ENCODE peak calls at places on chromosome 10, in five cellular contexts. E is AG09319, P is GM23248, L is ureter, U is BJ. B is an unnamed sample.

GRCh38 chr10:82969405-82969804 is 1094.4 kb downstream of the NRG3 start:
- DNase-seq in L (no peak), E (no peak), U (no peak), P (peak), B (no peak)

GRCh38 chr10:108850138-108850854 is 1073.0 kb downstream of the XPNPEP1 start:
- DNase-seq in E (no peak), L (no peak), P (no peak), U (no peak), B (no peak)

GRCh38 chr10:91901784-91902677 is 7.3 kb downstream of the FGFBP3 start:
- DNase-seq in E (no peak), P (peak), L (no peak), U (peak), B (peak)

GRCh38 chr10:86972613-86973380 is 4.5 kb downstream of the ADIRF start:
- DNase-seq in E (no peak), L (no peak), U (no peak), P (no peak), B (no peak)

GRCh38 chr10:78692071-78692470 is 376.7 kb upstream of the ZMIZ1 start:
- DNase-seq in E (no peak), P (no peak), L (no peak), U (no peak), B (peak)

GRCh38 chr10:111098679-111099437 is 22.0 kb downstream of the ADRA2A start:
- DNase-seq in L (no peak), P (peak), U (no peak), E (no peak), B (no peak)

GRCh38 chr10:92691591-92692084 is 1.9 kb downstream of the HHEX start:
- DNase-seq in U (no peak), L (peak), P (no peak), E (no peak), B (peak)

GRCh38 chr10:89032141-89032814 is 41.7 kb downstream of the FAS start:
- DNase-seq in U (peak), P (peak), E (peak), L (no peak), B (peak)

B was measured in islet precursor cell.